ENCODE peak calls at places on chromosomes 1 and 21, in four cellular contexts. One of them, this sample, is unnamed.

GRCh38 chr1:167221804-167222610 is 1.3 kb downstream of the POU2F1 start:
- DNase-seq in Kasumi-1: peak; percentile 91
- DNase-seq in T-helper 17 cell: peak; percentile 64
- DNase-seq in dorsolateral prefrontal cortex: peak; percentile 43
- DNase-seq in this sample: peak; percentile 57

GRCh38 chr21:21807598-21807903 is 809.3 kb downstream of the NCAM2 start:
- DNase-seq in Kasumi-1: no peak
- DNase-seq in dorsolateral prefrontal cortex: no peak
- DNase-seq in T-helper 17 cell: no peak
- DNase-seq in this sample: no peak

GRCh38 chr21:15293251-15293650 is 228.5 kb upstream of the NRIP1 start:
- DNase-seq in dorsolateral prefrontal cortex: no peak
- DNase-seq in Kasumi-1: no peak
- DNase-seq in T-helper 17 cell: no peak
- DNase-seq in this sample: no peak

GRCh38 chr1:31196685-31197084 is 43.0 kb downstream of the NKAIN1 start:
- DNase-seq in dorsolateral prefrontal cortex: no peak
- DNase-seq in Kasumi-1: no peak
- DNase-seq in T-helper 17 cell: no peak
- DNase-seq in this sample: no peak

GRCh38 chr21:38282921-38283320 is 26.1 kb downstream of the KCNJ15 start:
- DNase-seq in T-helper 17 cell: no peak
- DNase-seq in Kasumi-1: peak; percentile 22
- DNase-seq in dorsolateral prefrontal cortex: no peak
- DNase-seq in this sample: no peak

GRCh38 chr1:117607471-117607870 is 1.6 kb downstream of the TENT5C start:
- DNase-seq in T-helper 17 cell: peak; percentile 37
- DNase-seq in Kasumi-1: peak; percentile 79
- DNase-seq in dorsolateral prefrontal cortex: no peak
- DNase-seq in this sample: no peak

GRCh38 chr21:38498057-38498833 is at the start of gene ERG:
- DNase-seq in dorsolateral prefrontal cortex: no peak
- DNase-seq in T-helper 17 cell: no peak
- DNase-seq in Kasumi-1: peak; percentile 84
- DNase-seq in this sample: no peak

GRCh38 chr1:115648717-115649691 is 7.2 kb downstream of the VANGL1 start:
- DNase-seq in T-helper 17 cell: no peak
- DNase-seq in dorsolateral prefrontal cortex: no peak
- DNase-seq in Kasumi-1: no peak
- DNase-seq in this sample: no peak

GRCh38 chr1:29639741-29640427 is 403.6 kb downstream of the PTPRU start:
- DNase-seq in Kasumi-1: no peak
- DNase-seq in T-helper 17 cell: no peak
- DNase-seq in dorsolateral prefrontal cortex: no peak
- DNase-seq in this sample: no peak

GRCh38 chr1:17250601-17251000 is 1.7 kb downstream of the PADI3 start:
- DNase-seq in dorsolateral prefrontal cortex: no peak
- DNase-seq in Kasumi-1: no peak
- DNase-seq in T-helper 17 cell: no peak
- DNase-seq in this sample: no peak

GRCh38 chr1:69320679-69321310 is 246.9 kb upstream of the LRRC7 start:
- DNase-seq in dorsolateral prefrontal cortex: no peak
- DNase-seq in Kasumi-1: peak; percentile 24
- DNase-seq in T-helper 17 cell: no peak
- DNase-seq in this sample: no peak

GRCh38 chr1:155648207-155649147 is 38.5 kb downstream of the MSTO1 start:
- DNase-seq in dorsolateral prefrontal cortex: no peak
- DNase-seq in T-helper 17 cell: no peak
- DNase-seq in Kasumi-1: peak; percentile 82
- DNase-seq in this sample: peak; percentile 63

GRCh38 chr1:241972703-241973375 is 15.3 kb downstream of the BECN2 start:
- DNase-seq in T-helper 17 cell: no peak
- DNase-seq in dorsolateral prefrontal cortex: peak; percentile 25
- DNase-seq in Kasumi-1: no peak
- DNase-seq in this sample: no peak

GRCh38 chr1:150567717-150568561 is 11.5 kb downstream of the MCL1 start:
- DNase-seq in Kasumi-1: no peak
- DNase-seq in T-helper 17 cell: no peak
- DNase-seq in dorsolateral prefrontal cortex: peak; percentile 48
- DNase-seq in this sample: peak; percentile 34

GRCh38 chr1:215083408-215083961 is 948 bp downstream of the KCNK2 start:
- DNase-seq in Kasumi-1: no peak
- DNase-seq in T-helper 17 cell: no peak
- DNase-seq in dorsolateral prefrontal cortex: no peak
- DNase-seq in this sample: no peak

GRCh38 chr1:225460021-225460736 is 32.3 kb upstream of the LBR start:
- DNase-seq in Kasumi-1: no peak
- DNase-seq in dorsolateral prefrontal cortex: no peak
- DNase-seq in T-helper 17 cell: no peak
- DNase-seq in this sample: no peak

GRCh38 chr1:26772687-26773086 is 15.1 kb upstream of the PIGV start:
- DNase-seq in dorsolateral prefrontal cortex: no peak
- DNase-seq in Kasumi-1: no peak
- DNase-seq in T-helper 17 cell: no peak
- DNase-seq in this sample: no peak

GRCh38 chr1:209820986-209821385 is 6.8 kb upstream of the UTP25 start:
- DNase-seq in Kasumi-1: no peak
- DNase-seq in T-helper 17 cell: no peak
- DNase-seq in dorsolateral prefrontal cortex: no peak
- DNase-seq in this sample: no peak

GRCh38 chr1:18090636-18091035 is 17.0 kb upstream of the IGSF21 start:
- DNase-seq in dorsolateral prefrontal cortex: no peak
- DNase-seq in Kasumi-1: no peak
- DNase-seq in T-helper 17 cell: no peak
- DNase-seq in this sample: no peak

GRCh38 chr1:21478356-21478755 is 30.9 kb upstream of the ALPL start:
- DNase-seq in T-helper 17 cell: no peak
- DNase-seq in Kasumi-1: no peak
- DNase-seq in dorsolateral prefrontal cortex: no peak
- DNase-seq in this sample: no peak

GRCh38 chr1:41518471-41518870 is 34.0 kb upstream of the EDN2 start:
- DNase-seq in dorsolateral prefrontal cortex: no peak
- DNase-seq in Kasumi-1: no peak
- DNase-seq in T-helper 17 cell: no peak
- DNase-seq in this sample: no peak

GRCh38 chr1:66778266-66778665 is 22.8 kb downstream of the INSL5 start:
- DNase-seq in dorsolateral prefrontal cortex: no peak
- DNase-seq in T-helper 17 cell: no peak
- DNase-seq in Kasumi-1: no peak
- DNase-seq in this sample: no peak

GRCh38 chr1:159207774-159208459 is 3.2 kb downstream of the ACKR1 start:
- DNase-seq in dorsolateral prefrontal cortex: peak; percentile 73
- DNase-seq in Kasumi-1: no peak
- DNase-seq in T-helper 17 cell: no peak
- DNase-seq in this sample: peak; percentile 36

GRCh38 chr1:67372136-67372535 is 58.1 kb downstream of the SERBP1 start:
- DNase-seq in dorsolateral prefrontal cortex: no peak
- DNase-seq in Kasumi-1: no peak
- DNase-seq in T-helper 17 cell: no peak
- DNase-seq in this sample: no peak

GRCh38 chr1:241677171-241677570 is 25.1 kb downstream of the WDR64 start:
- DNase-seq in Kasumi-1: no peak
- DNase-seq in T-helper 17 cell: no peak
- DNase-seq in dorsolateral prefrontal cortex: no peak
- DNase-seq in this sample: no peak

GRCh38 chr21:41322496-41323382 is 6.1 kb downstream of the FAM3B start:
- DNase-seq in T-helper 17 cell: no peak
- DNase-seq in dorsolateral prefrontal cortex: no peak
- DNase-seq in Kasumi-1: no peak
- DNase-seq in this sample: no peak

GRCh38 chr1:223620297-223620900 is 45.1 kb downstream of the CAPN8 start:
- DNase-seq in T-helper 17 cell: no peak
- DNase-seq in Kasumi-1: no peak
- DNase-seq in dorsolateral prefrontal cortex: no peak
- DNase-seq in this sample: no peak

GRCh38 chr1:43796111-43796581 is 88.8 kb downstream of the ST3GAL3 start:
- DNase-seq in Kasumi-1: peak; percentile 63
- DNase-seq in dorsolateral prefrontal cortex: peak; percentile 21
- DNase-seq in T-helper 17 cell: no peak
- DNase-seq in this sample: peak; percentile 42

GRCh38 chr1:116165572-116165971 is 54.4 kb downstream of the MAB21L3 start:
- DNase-seq in dorsolateral prefrontal cortex: no peak
- DNase-seq in Kasumi-1: no peak
- DNase-seq in T-helper 17 cell: no peak
- DNase-seq in this sample: no peak

GRCh38 chr1:2031546-2032540 is 12.7 kb downstream of the GABRD start:
- DNase-seq in dorsolateral prefrontal cortex: no peak
- DNase-seq in Kasumi-1: no peak
- DNase-seq in T-helper 17 cell: no peak
- DNase-seq in this sample: no peak

GRCh38 chr1:147494998-147495580 is 46.2 kb upstream of the BCL9 start:
- DNase-seq in dorsolateral prefrontal cortex: peak; percentile 81
- DNase-seq in Kasumi-1: peak; percentile 86
- DNase-seq in T-helper 17 cell: peak; percentile 45
- DNase-seq in this sample: peak; percentile 70

GRCh38 chr21:24634749-24635148 is 972.5 kb downstream of the MRPL39 start:
- DNase-seq in T-helper 17 cell: no peak
- DNase-seq in dorsolateral prefrontal cortex: no peak
- DNase-seq in Kasumi-1: no peak
- DNase-seq in this sample: no peak

GRCh38 chr1:113763651-113764050 is 4.4 kb upstream of the PHTF1 start:
- DNase-seq in dorsolateral prefrontal cortex: no peak
- DNase-seq in Kasumi-1: no peak
- DNase-seq in T-helper 17 cell: no peak
- DNase-seq in this sample: no peak

GRCh38 chr1:155322571-155322952 is 1.9 kb downstream of the RUSC1 start:
- DNase-seq in dorsolateral prefrontal cortex: no peak
- DNase-seq in T-helper 17 cell: no peak
- DNase-seq in Kasumi-1: peak; percentile 22
- DNase-seq in this sample: peak; percentile 31

GRCh38 chr1:176843352-176844297 is 320.9 kb downstream of the ASTN1 start:
- DNase-seq in Kasumi-1: peak; percentile 12
- DNase-seq in dorsolateral prefrontal cortex: no peak
- DNase-seq in T-helper 17 cell: no peak
- DNase-seq in this sample: peak; percentile 11